ENCODE peak calls at places on chromosomes 7 and 10, in eight cellular contexts. Z, J, C, N, G, H, U and F are unnamed samples. For H3K4me1 and H3K27me3, the result is how much of the 10 kb centered on the place peaks cover.

GRCh38 chr10:103612462-103613365 is 119.2 kb downstream of the NEURL1 start:
- DNase-seq in Z (no peak), J (no peak), C (no peak), N (peak), G (no peak), H (no peak), U (no peak), F (no peak)

GRCh38 chr10:96645191-96645721 is 58.4 kb upstream of the TM9SF3 start:
- DNase-seq in Z (peak), J (no peak), C (no peak), N (no peak), G (peak), H (no peak), U (no peak), F (no peak)

GRCh38 chr10:114404171-114405010 is at the start of gene AFAP1L2:
- DNase-seq in Z (peak), J (no peak), C (peak), N (peak), G (no peak), H (no peak), U (no peak), F (no peak)

GRCh38 chr10:76036410-76036940 is 605.1 kb downstream of the LRMDA start:
- DNase-seq in Z (peak), J (peak), C (peak), N (peak), G (peak), H (no peak), U (peak), F (peak)

GRCh38 chr10:120455004-120455403 is 2.0 kb upstream of the PLPP4 start:
- DNase-seq in Z (no peak), J (no peak), C (no peak), N (peak), G (no peak), H (no peak), U (no peak), F (no peak)

GRCh38 chr10:122286872-122287271 is 15.8 kb downstream of the BTBD16 start:
- DNase-seq in Z (no peak), J (no peak), C (no peak), N (peak), G (peak), H (no peak), U (no peak), F (no peak)

GRCh38 chr7:22387583-22387982 is 30.6 kb upstream of the RAPGEF5 start:
- DNase-seq in Z (no peak), J (no peak), C (no peak), N (peak), G (no peak), H (no peak), U (no peak), F (no peak)

GRCh38 chr10:20596911-20597310 is 300.2 kb downstream of the NEBL start:
- DNase-seq in Z (no peak), J (no peak), C (no peak), N (peak), G (no peak), H (no peak), U (no peak), F (no peak)

GRCh38 chr7:111753968-111754367 is 191.7 kb upstream of the IMMP2L start:
- DNase-seq in Z (no peak), J (no peak), C (no peak), N (no peak), G (no peak), H (no peak), U (no peak), F (no peak)

GRCh38 chr10:80382989-80383388 is 25.4 kb upstream of the PRXL2A start:
- DNase-seq in Z (peak), J (peak), C (peak), N (peak), G (no peak), H (peak), U (peak), F (peak)

GRCh38 chr10:96352587-96352986 is 6.2 kb downstream of the OPALIN start:
- DNase-seq in Z (peak), J (no peak), C (no peak), N (no peak), G (no peak), H (no peak), U (no peak), F (no peak)

GRCh38 chr10:10564081-10564480 is 453.6 kb upstream of the CELF2 start:
- DNase-seq in Z (no peak), J (no peak), C (no peak), N (peak), G (no peak), H (no peak), U (no peak), F (no peak)

GRCh38 chr10:66695046-66695445 is 230.8 kb upstream of the LRRTM3 start:
- DNase-seq in Z (no peak), J (no peak), C (peak), N (no peak), G (no peak), H (no peak), U (no peak), F (no peak)

GRCh38 chr7:68147621-68148238 is 1151.1 kb downstream of the TYW1 start:
- DNase-seq in Z (no peak), J (no peak), C (no peak), N (no peak), G (no peak), H (no peak), U (no peak), F (no peak)

GRCh38 chr7:144439717-144440116 is 36.2 kb upstream of the NOBOX start:
- DNase-seq in Z (no peak), J (no peak), C (no peak), N (no peak), G (no peak), H (no peak), U (no peak), F (no peak)

GRCh38 chr7:130096243-130096827 is 26.0 kb downstream of the KLHDC10 start:
- DNase-seq in Z (no peak), J (no peak), C (no peak), N (peak), G (no peak), H (no peak), U (no peak), F (no peak)

GRCh38 chr7:111730476-111731300 is 168.4 kb upstream of the IMMP2L start:
- DNase-seq in Z (no peak), J (no peak), C (peak), N (peak), G (no peak), H (no peak), U (no peak), F (peak)

GRCh38 chr10:25328361-25328760 is 153.6 kb downstream of the GPR158 start:
- DNase-seq in Z (no peak), J (no peak), C (no peak), N (no peak), G (no peak), H (no peak), U (no peak), F (no peak)

GRCh38 chr7:158023157-158023556 is 564.5 kb downstream of the PTPRN2 start:
- DNase-seq in Z (no peak), J (no peak), C (no peak), N (no peak), G (no peak), H (no peak), U (no peak), F (no peak)

GRCh38 chr7:43591551-43592180 is 8.8 kb downstream of the STK17A start:
- DNase-seq in Z (no peak), J (no peak), C (peak), N (peak), G (no peak), H (no peak), U (no peak), F (no peak)

GRCh38 chr10:33860994-33861393 is 526.5 kb upstream of the NRP1 start:
- DNase-seq in Z (no peak), J (no peak), C (no peak), N (no peak), G (no peak), H (no peak), U (no peak), F (no peak)

GRCh38 chr7:150745086-150745485 is 7.9 kb downstream of the GIMAP5 start:
- DNase-seq in Z (no peak), J (no peak), C (no peak), N (no peak), G (no peak), H (no peak), U (no peak), F (no peak)

GRCh38 chr7:13948019-13948781 is 41.3 kb downstream of the ETV1 start:
- DNase-seq in Z (no peak), J (no peak), C (no peak), N (no peak), G (no peak), H (no peak), U (no peak), F (no peak)

GRCh38 chr10:49057481-49057880 is 57.8 kb downstream of the VSTM4 start:
- DNase-seq in Z (no peak), J (no peak), C (no peak), N (no peak), G (no peak), H (no peak), U (no peak), F (no peak)

GRCh38 chr10:113386005-113386404 is 166.8 kb upstream of the HABP2 start:
- DNase-seq in Z (no peak), J (no peak), C (peak), N (peak), G (no peak), H (no peak), U (no peak), F (no peak)

GRCh38 chr10:78650122-78650521 is 418.6 kb upstream of the ZMIZ1 start:
- DNase-seq in Z (no peak), J (no peak), C (no peak), N (peak), G (no peak), H (no peak), U (no peak), F (no peak)

GRCh38 chr10:116444527-116445142 is 17.0 kb downstream of the PNLIPRP3 start:
- DNase-seq in Z (no peak), J (no peak), C (no peak), N (peak), G (no peak), H (no peak), U (peak), F (peak)

GRCh38 chr10:13990918-13991317 is 339.8 kb downstream of the FRMD4A start:
- DNase-seq in Z (no peak), J (peak), C (no peak), N (peak), G (no peak), H (no peak), U (no peak), F (no peak)
- H3K27ac ChIP-seq in Z (peak), J (peak), C (no peak), N (peak), G (peak), H (no peak), U (no peak), F (no peak)

DNA sequence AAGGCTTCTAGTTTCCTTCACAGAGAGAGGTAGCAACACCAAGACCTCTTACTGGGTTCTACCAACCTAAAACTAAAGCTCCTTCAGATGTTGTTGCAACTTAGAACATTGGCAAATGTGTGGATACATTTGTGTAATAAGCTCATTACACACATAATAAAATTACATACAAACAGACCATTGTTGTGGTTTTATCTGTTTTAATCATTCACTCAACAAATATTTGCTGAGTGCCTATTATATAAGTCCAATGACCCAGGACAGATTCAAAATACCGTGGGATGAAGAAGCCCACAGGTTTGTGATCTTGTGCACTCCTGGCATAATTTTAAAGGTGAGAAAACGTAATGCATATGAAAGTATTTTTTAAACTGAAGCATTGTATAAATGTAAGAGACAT is 160.4 kb upstream of the NPVF start:
- DNase-seq in Z (no peak), J (no peak), C (no peak), N (no peak), G (no peak), H (no peak), U (no peak), F (no peak)
- H3K4me1 ChIP-seq in Z (under half), J (under half), C (under half), N (under half), G (under half), H (under half), U (under half), F (under half)

GRCh38 chr7:1288996-1289551 is 56.4 kb downstream of the UNCX start:
- DNase-seq in Z (no peak), J (no peak), C (no peak), N (no peak), G (no peak), H (no peak), U (no peak), F (no peak)
- H3K27me3 ChIP-seq in Z (half or more), J (under half), C (under half), N (under half), G (under half), H (under half), U (under half), F (under half)

GRCh38 chr10:22315455-22316285 is 518 bp upstream of the COMMD3 start:
- DNase-seq in Z (no peak), J (no peak), C (no peak), N (peak), G (no peak), H (no peak), U (no peak), F (no peak)

GRCh38 chr10:22317771-22318565 is 1.8 kb downstream of the COMMD3 start:
- DNase-seq in Z (no peak), J (no peak), C (no peak), N (no peak), G (no peak), H (no peak), U (no peak), F (no peak)

GRCh38 chr10:22317121-22317370 is 858 bp downstream of the COMMD3 start:
- DNase-seq in Z (peak), J (no peak), C (no peak), N (no peak), G (no peak), H (no peak), U (no peak), F (no peak)

GRCh38 chr10:22316286-22317120 is at the start of gene COMMD3:
- DNase-seq in Z (peak), J (peak), C (peak), N (peak), G (no peak), H (peak), U (no peak), F (no peak)

GRCh38 chr10:22314852-22315251 is 1.3 kb upstream of the COMMD3 start:
- DNase-seq in Z (no peak), J (no peak), C (no peak), N (peak), G (no peak), H (no peak), U (no peak), F (no peak)
- H3K27ac ChIP-seq in Z (no peak), J (no peak), C (no peak), N (no peak), G (no peak), H (no peak), U (no peak), F (no peak)

GRCh38 chr10:124688366-124688765 is 55.8 kb downstream of the FAM53B start:
- DNase-seq in Z (no peak), J (no peak), C (no peak), N (no peak), G (no peak), H (no peak), U (no peak), F (no peak)
- H3K4me1 ChIP-seq in Z (under half), J (under half), C (under half), N (under half), G (under half), H (half or more), U (under half), F (under half)

DNA sequence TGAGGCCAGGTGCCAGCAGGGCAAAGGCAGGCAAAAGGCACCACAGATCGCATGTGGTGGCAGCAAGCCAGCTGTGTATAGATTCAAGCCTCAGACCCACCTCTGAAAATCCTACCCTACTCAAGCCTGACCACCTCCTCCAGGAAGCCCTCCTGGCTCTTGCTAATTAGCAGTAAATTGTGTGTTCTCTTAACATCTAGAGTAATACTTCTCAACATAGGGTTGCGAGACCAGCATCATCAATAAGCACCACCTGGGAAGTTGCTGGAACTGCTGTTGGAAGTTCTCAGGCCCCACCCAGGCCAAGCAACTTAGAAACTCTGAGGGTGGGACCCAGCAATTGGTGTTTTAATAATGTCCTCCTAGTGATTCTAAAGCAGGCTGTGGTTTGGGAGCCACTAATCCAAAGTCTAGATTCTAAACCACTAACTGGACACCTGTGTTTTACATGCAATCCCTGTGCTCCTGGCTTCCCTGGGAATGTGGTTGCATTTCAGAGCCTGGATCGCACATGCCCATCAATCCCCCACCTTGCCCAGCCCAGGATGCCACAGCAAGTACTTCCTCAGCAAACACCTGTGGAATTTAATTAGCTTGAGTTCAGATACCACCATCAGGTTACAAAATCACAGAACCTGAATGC is 46.2 kb downstream of the KCNMA1 start:
- DNase-seq in Z (no peak), J (no peak), C (no peak), N (no peak), G (no peak), H (no peak), U (no peak), F (no peak)
- H3K27me3 ChIP-seq in Z (under half), J (under half), C (under half), N (under half), G (under half), H (under half), U (under half), F (under half)

GRCh38 chr7:7912937-7913336 is 55.7 kb upstream of the GLCCI1 start:
- DNase-seq in Z (no peak), J (no peak), C (no peak), N (no peak), G (no peak), H (no peak), U (no peak), F (no peak)

GRCh38 chr7:7913506-7913905 is 55.1 kb upstream of the GLCCI1 start:
- DNase-seq in Z (no peak), J (no peak), C (no peak), N (no peak), G (no peak), H (no peak), U (no peak), F (no peak)

GRCh38 chr7:7909376-7909775 is 59.2 kb upstream of the GLCCI1 start:
- DNase-seq in Z (no peak), J (no peak), C (no peak), N (no peak), G (no peak), H (no peak), U (no peak), F (no peak)

GRCh38 chr7:7911339-7911738 is 57.3 kb upstream of the GLCCI1 start:
- DNase-seq in Z (no peak), J (no peak), C (peak), N (peak), G (no peak), H (no peak), U (no peak), F (peak)

DNA sequence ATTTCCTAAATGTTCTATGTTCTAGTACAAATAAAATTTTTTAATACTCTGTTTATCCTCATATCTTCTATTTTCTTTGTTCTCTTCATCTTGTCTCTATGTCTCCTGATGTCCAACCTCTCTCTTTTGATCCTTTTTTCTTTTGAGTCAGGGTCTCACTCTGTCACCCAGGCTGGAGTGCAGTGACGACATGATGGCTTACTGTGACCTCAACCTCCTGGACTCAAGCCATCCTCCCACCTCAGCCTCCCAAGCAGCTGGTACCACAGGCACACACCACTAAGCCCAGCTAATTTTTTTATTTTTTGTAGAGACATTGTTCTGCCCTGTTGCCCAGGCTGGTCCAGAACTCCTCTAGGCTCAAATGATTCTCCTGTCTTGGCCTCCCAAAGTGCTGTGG is 56.8 kb upstream of the GLCCI1 start:
- DNase-seq in Z (no peak), J (no peak), C (no peak), N (no peak), G (no peak), H (no peak), U (no peak), F (no peak)
- H3K27ac ChIP-seq in Z (no peak), J (no peak), C (peak), N (peak), G (no peak), H (no peak), U (no peak), F (no peak)